ENCODE peak calls at places on chromosomes 2 and 18, in five cellular contexts. One of them, this sample, is unnamed.

GRCh38 chr2:237705225-237705524 is 77.8 kb downstream of the LRRFIP1 start:
- DNase-seq in Ammon's horn: no peak
- DNase-seq in glutamatergic neuron: no peak
- DNase-seq in HuH-7: no peak
- DNase-seq in NCI-H2029 treated with DMSO at 0.1 percent for 48 hours: no peak
- DNase-seq in this sample: no peak

GRCh38 chr2:82795446-82795845 is 1663.6 kb downstream of the SUCLG1 start:
- DNase-seq in Ammon's horn: no peak
- DNase-seq in glutamatergic neuron: no peak
- DNase-seq in HuH-7: no peak
- DNase-seq in NCI-H2029 treated with DMSO at 0.1 percent for 48 hours: no peak
- DNase-seq in this sample: no peak

GRCh38 chr2:204971219-204971907 is 426.1 kb downstream of the PARD3B start:
- DNase-seq in Ammon's horn: no peak
- DNase-seq in glutamatergic neuron: no peak
- DNase-seq in HuH-7: no peak
- DNase-seq in NCI-H2029 treated with DMSO at 0.1 percent for 48 hours: no peak
- DNase-seq in this sample: no peak

GRCh38 chr2:130873700-130874346 is 37.1 kb downstream of the ARHGEF4 start:
- DNase-seq in Ammon's horn: peak
- DNase-seq in glutamatergic neuron: peak
- DNase-seq in HuH-7: peak
- DNase-seq in NCI-H2029 treated with DMSO at 0.1 percent for 48 hours: peak
- DNase-seq in this sample: peak

GRCh38 chr18:52715961-52716360 is 376.0 kb downstream of the DCC start:
- DNase-seq in Ammon's horn: no peak
- DNase-seq in glutamatergic neuron: peak
- DNase-seq in HuH-7: no peak
- DNase-seq in NCI-H2029 treated with DMSO at 0.1 percent for 48 hours: no peak
- DNase-seq in this sample: no peak

GRCh38 chr2:70643715-70644114 is 90.1 kb upstream of the TGFA start:
- DNase-seq in Ammon's horn: no peak
- DNase-seq in glutamatergic neuron: no peak
- DNase-seq in HuH-7: peak
- DNase-seq in NCI-H2029 treated with DMSO at 0.1 percent for 48 hours: peak
- DNase-seq in this sample: peak

GRCh38 chr2:37271376-37272067 is 40.1 kb downstream of the NDUFAF7 start:
- DNase-seq in Ammon's horn: no peak
- DNase-seq in glutamatergic neuron: no peak
- DNase-seq in HuH-7: no peak
- DNase-seq in NCI-H2029 treated with DMSO at 0.1 percent for 48 hours: no peak
- DNase-seq in this sample: no peak

GRCh38 chr2:145807978-145808377 is 1288.1 kb upstream of the ZEB2 start:
- DNase-seq in Ammon's horn: no peak
- DNase-seq in glutamatergic neuron: no peak
- DNase-seq in HuH-7: no peak
- DNase-seq in NCI-H2029 treated with DMSO at 0.1 percent for 48 hours: no peak
- DNase-seq in this sample: no peak

This sample was measured in NCI-H748 treated with DMSO at 0.1 percent for 48 hours.